ENCODE peak calls at places on chromosomes 7 and 10, in ten cellular contexts. N is colonic mucosa, Q is progenitor cell of endocrine pancreas, M is HT-29, O is hypothalamus, J is DMS 273 treated with DMSO at 0.1 percent for 48 hours, T is Kasumi-1, D is HT1080, L is left ventricle myocardium superior, A is cardiac muscle cell. B is an unnamed sample.

GRCh38 chr10:30386801-30387588 is 37.9 kb upstream of the MTPAP start:
- DNase-seq in N (no peak), Q (no peak), M (peak; percentile 26), O (no peak), J (peak; percentile 3), T (no peak), D (peak; percentile 72), L (no peak), A (no peak), B (no peak)

GRCh38 chr10:62046522-62047239 is 145.2 kb downstream of the ARID5B start:
- DNase-seq in N (no peak), Q (no peak), M (peak; percentile 22), O (no peak), J (peak; percentile 75), T (peak; percentile 64), D (peak; percentile 76), L (no peak), A (peak; percentile 95), B (no peak)

GRCh38 chr7:111266613-111267012 is 175.7 kb downstream of the LRRN3 start:
- DNase-seq in N (no peak), Q (no peak), M (no peak), O (no peak), J (no peak), T (no peak), D (no peak), L (no peak), A (peak; percentile 75), B (no peak)

GRCh38 chr7:54878339-54878738 is 119.3 kb upstream of the SEC61G start:
- DNase-seq in N (no peak), Q (no peak), M (no peak), O (no peak), J (no peak), T (no peak), D (no peak), L (no peak), A (peak; percentile 11), B (no peak)

GRCh38 chr10:76281704-76282103 is 850.3 kb downstream of the LRMDA start:
- DNase-seq in N (no peak), Q (no peak), M (no peak), O (no peak), J (no peak), T (no peak), D (no peak), L (no peak), A (no peak), B (no peak)

GRCh38 chr10:76624470-76624869 is 1013.1 kb downstream of the KCNMA1 start:
- DNase-seq in N (no peak), Q (no peak), M (no peak), O (no peak), J (no peak), T (peak; percentile 16), D (no peak), L (no peak), A (no peak), B (no peak)

GRCh38 chr7:127628445-127628844 is 10.5 kb upstream of the PAX4 start:
- DNase-seq in N (no peak), Q (no peak), M (no peak), O (no peak), J (no peak), T (no peak), D (no peak), L (no peak), A (no peak), B (no peak)

GRCh38 chr10:47217123-47217522 is 82.9 kb upstream of the GDF10 start:
- DNase-seq in N (no peak), Q (no peak), M (no peak), O (no peak), J (no peak), T (no peak), D (no peak), L (no peak), A (no peak), B (no peak)

GRCh38 chr10:59670269-59670668 is 39.4 kb downstream of the SLC16A9 start:
- DNase-seq in N (no peak), Q (no peak), M (no peak), O (no peak), J (no peak), T (no peak), D (no peak), L (no peak), A (no peak), B (no peak)

GRCh38 chr10:119703903-119704508 is 21.8 kb upstream of the INPP5F start:
- DNase-seq in N (no peak), Q (no peak), M (no peak), O (no peak), J (no peak), T (no peak), D (no peak), L (no peak), A (no peak), B (no peak)

GRCh38 chr10:90450797-90451196 is 407.0 kb downstream of the HTR7 start:
- DNase-seq in N (no peak), Q (no peak), M (no peak), O (no peak), J (no peak), T (no peak), D (no peak), L (no peak), A (no peak), B (no peak)

GRCh38 chr10:43407148-43407575 is 1.8 kb downstream of the HNRNPF start:
- DNase-seq in N (peak; percentile 58), Q (peak; percentile 31), M (no peak), O (no peak), J (no peak), T (no peak), D (no peak), L (peak; percentile 80), A (peak; percentile 58), B (no peak)

GRCh38 chr10:133068111-133068740 is 19.5 kb upstream of the ADGRA1 start:
- DNase-seq in N (no peak), Q (no peak), M (no peak), O (no peak), J (no peak), T (no peak), D (no peak), L (no peak), A (no peak), B (no peak)

GRCh38 chr10:86950349-86950748 is 7.1 kb downstream of the MMRN2 start:
- DNase-seq in N (no peak), Q (no peak), M (no peak), O (no peak), J (no peak), T (no peak), D (no peak), L (no peak), A (no peak), B (no peak)

GRCh38 chr10:52740913-52741675 is 31.5 kb downstream of the MBL2 start:
- DNase-seq in N (peak; percentile 48), Q (peak; percentile 70), M (peak; percentile 68), O (no peak), J (no peak), T (peak; percentile 84), D (peak; percentile 49), L (peak; percentile 37), A (peak; percentile 62), B (peak; percentile 55)

GRCh38 chr10:43221419-43222293 is 45.2 kb downstream of the RASGEF1A start:
- DNase-seq in N (no peak), Q (no peak), M (peak; percentile 29), O (no peak), J (no peak), T (peak; percentile 38), D (no peak), L (peak; percentile 21), A (no peak), B (no peak)

GRCh38 chr10:61855771-61856170 is 45.7 kb upstream of the ARID5B start:
- DNase-seq in N (no peak), Q (no peak), M (no peak), O (no peak), J (no peak), T (no peak), D (no peak), L (no peak), A (no peak), B (no peak)

GRCh38 chr10:57699944-57700343 is 567.8 kb downstream of the IPMK start:
- DNase-seq in N (no peak), Q (no peak), M (peak; percentile 34), O (no peak), J (no peak), T (no peak), D (no peak), L (no peak), A (peak; percentile 16), B (no peak)

GRCh38 chr10:6148251-6148691 is 54.5 kb upstream of the PFKFB3 start:
- DNase-seq in N (no peak), Q (no peak), M (no peak), O (no peak), J (no peak), T (peak; percentile 92), D (no peak), L (no peak), A (no peak), B (no peak)

GRCh38 chr7:99739699-99740572 is 4.9 kb upstream of the CYP3A7 start:
- DNase-seq in N (no peak), Q (no peak), M (no peak), O (no peak), J (no peak), T (no peak), D (no peak), L (no peak), A (no peak), B (no peak)

GRCh38 chr10:72044417-72045041 is 43.8 kb downstream of the SPOCK2 start:
- DNase-seq in N (no peak), Q (no peak), M (peak; percentile 49), O (peak; percentile 81), J (no peak), T (no peak), D (peak; percentile 57), L (peak; percentile 72), A (no peak), B (no peak)

GRCh38 chr10:74852406-74852805 is 26.0 kb downstream of the KAT6B start:
- DNase-seq in N (no peak), Q (no peak), M (no peak), O (no peak), J (no peak), T (no peak), D (no peak), L (no peak), A (no peak), B (no peak)

GRCh38 chr10:7374795-7375194 is 36.0 kb downstream of the SFMBT2 start:
- DNase-seq in N (no peak), Q (no peak), M (no peak), O (no peak), J (no peak), T (no peak), D (no peak), L (no peak), A (no peak), B (no peak)

GRCh38 chr7:27186450-27187157 is 1.6 kb upstream of the HOXA11 start:
- DNase-seq in N (no peak), Q (no peak), M (no peak), O (no peak), J (no peak), T (no peak), D (no peak), L (no peak), A (no peak), B (no peak)

GRCh38 chr10:92816106-92816505 is 32.2 kb upstream of the EXOC6 start:
- DNase-seq in N (no peak), Q (no peak), M (no peak), O (no peak), J (no peak), T (peak; percentile 24), D (peak; percentile 75), L (no peak), A (peak; percentile 66), B (no peak)

GRCh38 chr7:41425926-41426325 is 277.0 kb downstream of the INHBA start:
- DNase-seq in N (no peak), Q (no peak), M (no peak), O (no peak), J (no peak), T (no peak), D (peak; percentile 87), L (no peak), A (peak; percentile 50), B (no peak)

GRCh38 chr10:4771554-4772201 is 54.3 kb upstream of the AKR1E2 start:
- DNase-seq in N (no peak), Q (no peak), M (peak; percentile 17), O (no peak), J (no peak), T (no peak), D (peak; percentile 93), L (no peak), A (peak; percentile 9), B (no peak)

GRCh38 chr7:47453093-47454056 is 128.5 kb downstream of the TNS3 start:
- DNase-seq in N (no peak), Q (no peak), M (peak; percentile 73), O (no peak), J (no peak), T (no peak), D (peak; percentile 90), L (peak; percentile 76), A (peak; percentile 59), B (no peak)

B was measured in neuronal stem cell.